ENCODE peak calls at places on chromosomes 1 and 21, in nine cellular contexts. V is left ventricle myocardium inferior, I is lower leg skin, W is fibroblast of lung, R is astrocyte, B is fibroblast of pulmonary artery, A is HFF-Myc, J is Peyer's patch, O is esophagus squamous epithelium. Y is an unnamed sample.

GRCh38 chr1:100038401-100039306 is 68.9 kb downstream of the SLC35A3 start:
- DNase-seq in V (peak; percentile 53), I (peak; percentile 49), W (peak; percentile 74), R (peak; percentile 62), B (peak; percentile 74), A (no peak), J (peak; percentile 71), O (peak; percentile 5), Y (peak; percentile 66)

GRCh38 chr1:181116819-181117390 is 28.4 kb downstream of the IER5 start:
- DNase-seq in V (no peak), I (no peak), W (no peak), R (no peak), B (no peak), A (no peak), J (no peak), O (no peak), Y (no peak)

GRCh38 chr1:119721933-119722332 is 10.2 kb downstream of the PHGDH start:
- DNase-seq in V (no peak), I (no peak), W (no peak), R (no peak), B (no peak), A (no peak), J (no peak), O (no peak), Y (no peak)

GRCh38 chr1:206931709-206932108 is 10.0 kb upstream of the FCMR start:
- DNase-seq in V (no peak), I (no peak), W (no peak), R (no peak), B (no peak), A (no peak), J (no peak), O (no peak), Y (no peak)

GRCh38 chr1:16248603-16249534 is 11.9 kb upstream of the CPLANE2 start:
- DNase-seq in V (peak; percentile 86), I (peak; percentile 84), W (peak; percentile 85), R (peak; percentile 81), B (peak; percentile 88), A (peak; percentile 39), J (peak; percentile 27), O (no peak), Y (peak; percentile 79)

GRCh38 chr1:243621973-243622372 is 228.1 kb downstream of the AKT3 start:
- DNase-seq in V (no peak), I (no peak), W (peak; percentile 48), R (peak; percentile 24), B (peak; percentile 20), A (no peak), J (no peak), O (no peak), Y (no peak)

GRCh38 chr1:61434276-61434675 is 290.7 kb downstream of the TM2D1 start:
- DNase-seq in V (no peak), I (no peak), W (peak; percentile 48), R (peak; percentile 25), B (no peak), A (no peak), J (no peak), O (no peak), Y (peak; percentile 96)

GRCh38 chr1:246139745-246140182 is 367.3 kb downstream of the SMYD3 start:
- DNase-seq in V (no peak), I (no peak), W (peak; percentile 96), R (peak; percentile 94), B (peak; percentile 68), A (no peak), J (no peak), O (no peak), Y (peak; percentile 96)

GRCh38 chr1:184513421-184513820 is 126.6 kb downstream of the C1orf21 start:
- DNase-seq in V (no peak), I (no peak), W (peak; percentile 16), R (no peak), B (no peak), A (no peak), J (no peak), O (no peak), Y (peak; percentile 52)

GRCh38 chr1:41711581-41711980 is 207.1 kb downstream of the HIVEP3 start:
- DNase-seq in V (no peak), I (no peak), W (no peak), R (no peak), B (no peak), A (no peak), J (no peak), O (no peak), Y (no peak)

GRCh38 chr21:38170283-38170682 is 86.5 kb upstream of the KCNJ15 start:
- DNase-seq in V (no peak), I (no peak), W (peak; percentile 24), R (no peak), B (peak; percentile 37), A (no peak), J (no peak), O (no peak), Y (peak; percentile 71)

GRCh38 chr1:162538815-162539431 is 22.6 kb upstream of the UAP1 start:
- DNase-seq in V (no peak), I (no peak), W (peak; percentile 97), R (peak; percentile 97), B (peak; percentile 88), A (peak; percentile 64), J (no peak), O (no peak), Y (peak; percentile 88)

GRCh38 chr1:26734501-26735058 is 38.8 kb downstream of the ARID1A start:
- DNase-seq in V (no peak), I (no peak), W (peak; percentile 66), R (peak; percentile 67), B (peak; percentile 67), A (no peak), J (no peak), O (no peak), Y (no peak)

GRCh38 chr1:6025269-6026094 is 20.2 kb upstream of the KCNAB2 start:
- DNase-seq in V (no peak), I (no peak), W (peak; percentile 23), R (no peak), B (no peak), A (no peak), J (no peak), O (no peak), Y (peak; percentile 70)

GRCh38 chr1:208208132-208208487 is 36.1 kb downstream of the PLXNA2 start:
- DNase-seq in V (no peak), I (no peak), W (no peak), R (no peak), B (no peak), A (no peak), J (no peak), O (no peak), Y (peak; percentile 67)

GRCh38 chr1:93446837-93447451 is 974 bp upstream of the FNBP1L start:
- DNase-seq in V (no peak), I (peak; percentile 47), W (no peak), R (peak; percentile 3), B (peak; percentile 15), A (no peak), J (peak; percentile 21), O (no peak), Y (peak; percentile 93)

GRCh38 chr21:42837421-42838211 is 41.7 kb downstream of the WDR4 start:
- DNase-seq in V (peak; percentile 13), I (no peak), W (no peak), R (no peak), B (no peak), A (no peak), J (peak; percentile 9), O (no peak), Y (no peak)
- TF ChIP-seq CTCF in V (no peak), I (no peak), W (no peak), R (no peak), B (no peak), A (no peak), J (no peak), O (no peak), Y (no peak)

GRCh38 chr1:1204998-1205768 is 1.2 kb downstream of the TNFRSF18 start:
- DNase-seq in V (peak; percentile 7), I (no peak), W (no peak), R (no peak), B (no peak), A (no peak), J (no peak), O (no peak), Y (no peak)

GRCh38 chr1:1207254-1207902 is 986 bp upstream of the TNFRSF18 start:
- DNase-seq in V (peak; percentile 10), I (no peak), W (no peak), R (no peak), B (no peak), A (no peak), J (no peak), O (no peak), Y (no peak)

GRCh38 chr1:1206376-1207253 is at the start of gene TNFRSF18:
- DNase-seq in V (peak; percentile 9), I (no peak), W (peak; percentile 17), R (no peak), B (no peak), A (no peak), J (peak; percentile 64), O (no peak), Y (no peak)

GRCh38 chr1:1204425-1204920 is 1.9 kb downstream of the TNFRSF18 start:
- DNase-seq in V (peak; percentile 6), I (no peak), W (no peak), R (no peak), B (no peak), A (no peak), J (no peak), O (no peak), Y (no peak)

GRCh38 chr1:1205769-1206375 is 520 bp downstream of the TNFRSF18 start:
- DNase-seq in V (peak; percentile 13), I (no peak), W (no peak), R (no peak), B (no peak), A (no peak), J (no peak), O (no peak), Y (no peak)
- H3K4me3 ChIP-seq in V (peak overlapping the region; percentile 50), I (no peak overlapping the region), W (no peak overlapping the region), R (peak overlapping the region; percentile 5), B (no peak overlapping the region), A (no peak overlapping the region), J (peak overlapping the region; percentile 19), O (peak overlapping the region; percentile 39), Y (no peak overlapping the region)

DNA sequence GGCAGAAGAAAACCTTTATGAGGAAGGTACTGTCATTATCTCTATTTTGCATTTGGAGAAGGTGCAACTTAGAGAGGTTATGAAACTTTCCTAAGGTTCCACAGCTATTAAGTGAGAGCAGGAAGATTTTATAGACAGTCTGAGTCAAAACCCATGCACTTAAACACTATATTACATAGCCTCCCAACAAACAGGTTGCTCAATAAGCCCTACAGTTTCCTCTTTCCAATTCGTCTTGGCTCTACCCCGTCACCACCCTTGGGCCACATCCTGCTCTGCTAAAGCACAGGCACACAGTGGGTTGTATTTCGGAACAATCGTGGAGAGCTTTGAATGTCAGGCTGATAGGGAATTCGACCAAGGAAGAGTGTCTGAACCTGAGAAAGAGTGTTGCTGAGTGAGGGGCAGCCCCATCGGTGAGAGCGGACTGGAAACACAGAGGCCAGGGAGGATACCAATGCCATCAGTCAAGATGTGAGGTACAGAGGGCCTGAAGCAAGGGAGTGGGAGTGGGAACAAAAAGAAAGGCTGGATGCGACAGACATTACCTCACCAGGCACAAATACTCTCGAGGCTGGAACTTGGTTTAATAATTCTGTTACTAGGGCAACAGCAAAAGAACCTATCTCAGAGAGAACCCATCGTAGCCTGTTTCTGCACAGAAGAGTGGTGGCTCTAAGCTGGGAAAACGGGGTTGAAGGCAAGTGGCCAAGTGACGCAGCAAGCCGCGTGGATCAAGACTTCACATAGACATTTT is 6.3 kb upstream of the LRRC52 start:
- DNase-seq in V (no peak), I (no peak), W (no peak), R (no peak), B (no peak), A (no peak), J (no peak), O (no peak), Y (no peak)
- TF ChIP-seq CTCF in V (no peak), I (no peak), W (no peak), R (no peak), B (no peak), A (no peak), J (no peak), O (no peak), Y (no peak)

GRCh38 chr1:3597599-3597964 is 13.7 kb downstream of the MEGF6 start:
- DNase-seq in V (peak; percentile 37), I (no peak), W (no peak), R (no peak), B (no peak), A (no peak), J (peak; percentile 39), O (no peak), Y (no peak)
- H3K4me3 ChIP-seq in V (peak overlapping the region; percentile 47), I (no peak overlapping the region), W (no peak overlapping the region), R (no peak overlapping the region), B (no peak overlapping the region), A (no peak overlapping the region), J (no peak overlapping the region), O (no peak overlapping the region), Y (no peak overlapping the region)

Y was measured in epithelial cell of esophagus.